ENCODE peak calls at places on chromosomes 13 and 19, in four cellular contexts. V, B, L and T are unnamed samples.

GRCh38 chr19:46959962-46960556 is 59.6 kb upstream of the NPAS1 start:
- DNase-seq in B (no peak), V (no peak), L (no peak), T (no peak)

GRCh38 chr13:25489238-25489637 is 117.5 kb downstream of the ATP8A2 start:
- DNase-seq in B (no peak), V (no peak), L (no peak), T (no peak)

GRCh38 chr19:28929026-28929425 is 283.9 kb downstream of the UQCRFS1 start:
- DNase-seq in B (no peak), L (no peak), V (no peak), T (peak)

GRCh38 chr19:35714601-35715354 is 3.0 kb upstream of the KMT2B start:
- DNase-seq in V (no peak), L (no peak), B (no peak), T (no peak)

GRCh38 chr19:22784051-22784450 is at the start of gene ZNF99:
- DNase-seq in V (peak), B (no peak), L (peak), T (no peak)

GRCh38 chr13:66159526-66159925 is 1070.6 kb downstream of the PCDH9 start:
- DNase-seq in V (no peak), L (no peak), B (no peak), T (no peak)

GRCh38 chr13:51557875-51558604 is 26.2 kb upstream of the WDFY2 start:
- DNase-seq in B (no peak), V (no peak), L (no peak), T (peak)

GRCh38 chr19:17841810-17842662 is 5.7 kb downstream of the JAK3 start:
- DNase-seq in L (peak), V (peak), B (peak), T (peak)

GRCh38 chr19:7963566-7963965 is 20.1 kb upstream of the TIMM44 start:
- DNase-seq in L (no peak), V (no peak), B (no peak), T (no peak)

GRCh38 chr19:1474011-1474764 is 4.8 kb downstream of the C19orf25 start:
- DNase-seq in L (peak), B (no peak), V (no peak), T (no peak)

GRCh38 chr13:57858376-57858775 is 226.8 kb downstream of the PCDH17 start:
- DNase-seq in L (no peak), V (no peak), B (no peak), T (no peak)

GRCh38 chr19:485583-486236 is 10.6 kb upstream of the MADCAM1 start:
- DNase-seq in V (peak), L (peak), B (no peak), T (peak)

GRCh38 chr19:51247972-51248371 is 2.9 kb upstream of the SIGLECL1 start:
- DNase-seq in B (no peak), V (no peak), L (no peak), T (no peak)

GRCh38 chr19:1423445-1424181 is 14.6 kb upstream of the RPS15 start:
- DNase-seq in V (no peak), B (no peak), L (no peak), T (no peak)

GRCh38 chr19:6138066-6138465 is 2.6 kb downstream of the ACSBG2 start:
- DNase-seq in B (no peak), L (no peak), V (no peak), T (peak)
- TF ChIP-seq CTCF in B (no peak), L (no peak), V (no peak), T (no peak)

GRCh38 chr19:58227964-58228583 is 640 bp upstream of the ZNF544 start:
- DNase-seq in L (no peak), V (no peak), B (no peak), T (no peak)

GRCh38 chr19:58228584-58229254 is at the start of gene ZNF544:
- DNase-seq in V (peak), B (peak), L (peak), T (peak)

DNA sequence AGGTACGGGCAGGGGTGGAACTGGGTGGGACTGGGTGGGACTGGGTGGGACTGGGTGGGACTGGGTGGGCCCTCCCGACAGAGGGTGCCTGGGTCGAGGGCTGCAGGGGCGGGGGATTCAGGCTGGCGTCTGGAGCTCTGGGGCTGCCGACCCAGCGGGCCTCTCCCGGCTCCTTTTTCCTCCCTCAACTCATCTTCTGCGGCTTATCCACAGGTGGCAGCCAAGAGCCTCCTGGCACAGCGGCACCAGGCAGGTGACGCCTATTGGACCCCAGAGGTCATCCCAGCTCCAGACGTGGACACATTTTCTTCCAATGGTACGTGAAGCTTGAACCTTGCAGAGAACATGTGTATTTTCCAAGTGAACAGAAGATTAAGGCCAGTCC is 533 bp downstream of the ZNF544 start:
- DNase-seq in L (no peak), V (no peak), B (peak), T (no peak)
- TF ChIP-seq CTCF in L (no peak), V (no peak), B (no peak), T (peak)

GRCh38 chr13:101298517-101298916 is 117.8 kb downstream of the NALCN start:
- DNase-seq in V (no peak), B (no peak), L (no peak), T (no peak)
- TF ChIP-seq CTCF in V (no peak), B (no peak), L (no peak), T (no peak)

GRCh38 chr13:29969286-29969685 is 118.9 kb upstream of the UBL3 start:
- DNase-seq in L (no peak), V (no peak), B (no peak), T (peak)

GRCh38 chr13:29963086-29963485 is 112.7 kb upstream of the UBL3 start:
- DNase-seq in B (no peak), V (no peak), L (no peak), T (no peak)

GRCh38 chr13:29959621-29960020 is 109.2 kb upstream of the UBL3 start:
- DNase-seq in L (no peak), V (no peak), B (no peak), T (no peak)

GRCh38 chr13:29961036-29961685 is 110.7 kb upstream of the UBL3 start:
- DNase-seq in L (no peak), V (no peak), B (no peak), T (no peak)

GRCh38 chr13:29964181-29964845 is 113.9 kb upstream of the UBL3 start:
- DNase-seq in V (no peak), L (no peak), B (no peak), T (no peak)
- TF ChIP-seq CTCF in V (no peak), L (no peak), B (no peak), T (no peak)

DNA sequence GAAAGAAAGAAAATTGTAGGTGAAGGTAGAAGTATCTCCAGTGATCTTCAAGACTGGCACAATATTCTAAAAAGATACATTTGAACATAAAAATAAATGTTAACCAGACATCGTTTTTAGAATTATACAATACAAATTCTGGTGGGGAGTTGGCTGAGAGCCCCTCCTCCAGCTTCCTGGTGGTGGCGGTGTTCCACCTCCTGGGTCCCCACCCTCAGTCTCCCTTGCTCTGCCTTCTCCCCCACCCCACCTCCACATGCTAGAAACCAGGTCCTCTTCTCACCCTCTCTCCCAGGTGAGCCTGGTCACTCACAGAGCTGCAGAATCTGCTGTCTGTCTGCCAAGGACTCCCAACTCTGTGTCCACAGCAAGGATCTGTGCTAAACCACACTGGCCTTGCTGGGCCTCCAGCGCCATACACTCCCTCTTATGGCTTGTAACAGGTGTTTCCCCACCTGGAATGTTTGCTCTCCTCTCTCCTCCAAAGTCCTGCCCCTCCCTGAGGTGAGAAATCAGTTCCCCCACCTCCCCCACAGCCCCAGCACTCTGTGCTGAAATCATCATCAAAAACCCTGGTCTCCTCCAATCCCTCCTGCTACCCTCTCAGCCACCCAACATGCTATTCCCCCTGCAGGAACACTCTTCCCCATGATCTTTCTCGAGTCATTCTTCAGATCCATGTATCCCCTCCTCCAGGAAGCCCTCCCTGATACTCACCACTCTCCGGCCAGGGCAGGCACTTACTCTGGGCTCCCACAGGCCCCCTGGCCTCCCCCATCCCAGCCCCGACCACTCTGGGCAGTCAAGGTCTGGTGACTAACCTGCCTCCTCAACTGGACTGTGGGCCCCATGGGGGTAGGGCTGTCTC is 20.5 kb upstream of the CYP2S1 start:
- DNase-seq in L (no peak), B (no peak), V (no peak), T (no peak)
- TF ChIP-seq CTCF in L (no peak), B (no peak), V (no peak), T (no peak)

GRCh38 chr19:56115490-56115889 is 5.6 kb downstream of the ZNF787 start:
- DNase-seq in L (no peak), V (no peak), B (no peak), T (no peak)
- TF ChIP-seq CTCF in L (no peak), V (no peak), B (no peak), T (no peak)

GRCh38 chr13:109788372-109789195 is 2.2 kb upstream of the IRS2 start:
- DNase-seq in V (no peak), L (no peak), B (no peak), T (no peak)

GRCh38 chr13:109785892-109786450 is 412 bp downstream of the IRS2 start:
- DNase-seq in B (peak), V (no peak), L (no peak), T (no peak)

GRCh38 chr13:109786457-109787134 is at the start of gene IRS2:
- DNase-seq in L (peak), V (peak), B (peak), T (peak)

GRCh38 chr13:109789262-109789661 is 2.9 kb upstream of the IRS2 start:
- DNase-seq in B (no peak), L (no peak), V (no peak), T (no peak)

GRCh38 chr13:109787135-109787954 is 962 bp upstream of the IRS2 start:
- DNase-seq in L (peak), B (peak), V (no peak), T (peak)
- TF ChIP-seq CTCF in L (no peak), B (no peak), V (no peak), T (no peak)

GRCh38 chr19:44752816-44753618 is 4.5 kb downstream of the BCL3 start:
- DNase-seq in B (peak), V (peak), L (peak), T (peak)
- TF ChIP-seq CTCF in B (no peak), V (no peak), L (peak), T (peak)

DNA sequence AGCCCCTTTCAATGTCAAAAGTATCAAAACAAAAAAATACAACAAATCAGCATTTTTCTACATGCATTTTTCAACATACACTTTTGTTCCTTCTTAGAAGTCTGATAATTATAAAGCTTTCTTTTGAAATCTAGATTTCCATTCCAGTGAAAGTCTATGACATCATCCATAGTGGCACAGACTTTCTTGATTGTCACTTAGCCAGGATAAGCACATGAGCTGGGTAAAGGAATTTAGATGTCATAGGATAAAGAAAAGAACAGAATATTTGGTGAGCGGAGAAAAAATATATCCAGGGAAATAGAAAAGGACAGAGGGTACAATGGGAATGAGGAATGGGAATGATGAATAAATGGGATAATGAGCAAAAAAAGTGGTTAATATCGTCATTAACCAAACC is 15.1 kb upstream of the TRPC4 start:
- DNase-seq in V (no peak), L (no peak), B (no peak), T (no peak)
- TF ChIP-seq CTCF in V (no peak), L (no peak), B (no peak), T (no peak)